ENCODE peak calls at places on chromosomes 16 and 17, in five cellular contexts. O is breast epithelium, Z is transverse colon, C is ovary, R is AG04449. L is an unnamed sample.

GRCh38 chr17:12987120-12987519 is 30.7 kb downstream of the ELAC2 start:
- DNase-seq in O (no peak), Z (no peak), C (no peak), R (no peak), L (no peak)

GRCh38 chr17:72602517-72603345 is 481.9 kb downstream of the SOX9 start:
- DNase-seq in O (no peak), Z (peak; percentile 72), C (no peak), R (peak; percentile 65), L (no peak)

GRCh38 chr16:75096730-75097129 is 19.9 kb downstream of the LDHD start:
- DNase-seq in O (peak; percentile 82), Z (peak; percentile 44), C (no peak), R (no peak), L (no peak)

GRCh38 chr17:57242148-57242547 is 14.2 kb upstream of the MSI2 start:
- DNase-seq in O (no peak), Z (no peak), C (peak; percentile 25), R (no peak), L (no peak)

GRCh38 chr17:28497931-28498330 is 8.2 kb upstream of the FOXN1 start:
- DNase-seq in O (peak; percentile 51), Z (no peak), C (no peak), R (no peak), L (no peak)

GRCh38 chr16:3656491-3657468 is 2.3 kb downstream of the DNASE1 start:
- DNase-seq in O (no peak), Z (no peak), C (no peak), R (no peak), L (no peak)

GRCh38 chr17:72730091-72730490 is 362.4 kb downstream of the SLC39A11 start:
- DNase-seq in O (no peak), Z (no peak), C (no peak), R (no peak), L (no peak)

GRCh38 chr16:50741225-50741807 is 570 bp upstream of the CYLD start:
- DNase-seq in O (peak; percentile 32), Z (peak; percentile 14), C (peak; percentile 17), R (no peak), L (no peak)

GRCh38 chr16:77271532-77272426 is 72.6 kb downstream of the SYCE1L start:
- DNase-seq in O (peak; percentile 36), Z (no peak), C (no peak), R (no peak), L (no peak)

GRCh38 chr16:89867918-89868317 is 5.5 kb upstream of the TCF25 start:
- DNase-seq in O (no peak), Z (no peak), C (no peak), R (no peak), L (no peak)

GRCh38 chr16:2919511-2920255 is 8.0 kb downstream of the FLYWCH1 start:
- DNase-seq in O (peak; percentile 45), Z (peak; percentile 61), C (peak; percentile 55), R (no peak), L (no peak)

GRCh38 chr17:68294196-68294555 is 2.9 kb downstream of the ARSG start:
- DNase-seq in O (no peak), Z (no peak), C (no peak), R (no peak), L (no peak)

GRCh38 chr17:32741381-32741780 is 135.5 kb downstream of the MYO1D start:
- DNase-seq in O (no peak), Z (no peak), C (no peak), R (no peak), L (no peak)

GRCh38 chr17:79844869-79845600 is 5.8 kb upstream of the CBX4 start:
- DNase-seq in O (no peak), Z (peak; percentile 68), C (peak; percentile 62), R (no peak), L (no peak)

GRCh38 chr17:76673729-76674128 is 30.2 kb upstream of the ST6GALNAC1 start:
- DNase-seq in O (no peak), Z (no peak), C (no peak), R (no peak), L (peak; percentile 26)

GRCh38 chr17:79707931-79708891 is 22.5 kb upstream of the ENPP7 start:
- DNase-seq in O (peak; percentile 35), Z (peak; percentile 54), C (peak; percentile 33), R (no peak), L (no peak)

GRCh38 chr16:555528-556478 is 4.4 kb upstream of the PRR35 start:
- DNase-seq in O (no peak), Z (no peak), C (no peak), R (no peak), L (no peak)

GRCh38 chr17:75096082-75096625 is 8.4 kb downstream of the SLC16A5 start:
- DNase-seq in O (peak; percentile 83), Z (peak; percentile 88), C (no peak), R (no peak), L (no peak)

GRCh38 chr17:16924701-16925440 is 47.0 kb downstream of the TNFRSF13B start:
- DNase-seq in O (no peak), Z (peak; percentile 4), C (no peak), R (no peak), L (no peak)

GRCh38 chr17:45147102-45147580 is 1.1 kb upstream of the HEXIM1 start:
- DNase-seq in O (peak; percentile 64), Z (no peak), C (no peak), R (no peak), L (no peak)

GRCh38 chr17:45150911-45151809 is 2.9 kb downstream of the HEXIM1 start:
- DNase-seq in O (no peak), Z (no peak), C (no peak), R (no peak), L (no peak)

GRCh38 chr16:25073849-25074248 is 37.7 kb upstream of the LCMT1 start:
- DNase-seq in O (no peak), Z (no peak), C (no peak), R (no peak), L (no peak)

GRCh38 chr17:50051082-50051576 is 4.8 kb upstream of the ITGA3 start:
- DNase-seq in O (no peak), Z (no peak), C (no peak), R (no peak), L (no peak)

GRCh38 chr16:13904179-13904691 is 15.7 kb upstream of the ERCC4 start:
- DNase-seq in O (no peak), Z (no peak), C (no peak), R (no peak), L (no peak)

GRCh38 chr17:50425001-50425681 is 877 bp upstream of the ACSF2 start:
- DNase-seq in O (no peak), Z (no peak), C (peak; percentile 21), R (no peak), L (no peak)

GRCh38 chr17:58783380-58783779 is 27.7 kb downstream of the PPM1E start:
- DNase-seq in O (no peak), Z (no peak), C (no peak), R (no peak), L (no peak)

GRCh38 chr16:69382421-69382820 is 3.4 kb downstream of the TERF2 start:
- DNase-seq in O (peak; percentile 7), Z (no peak), C (no peak), R (no peak), L (no peak)

GRCh38 chr16:53090591-53091507 is 36.1 kb downstream of the CHD9 start:
- DNase-seq in O (peak; percentile 96), Z (peak; percentile 88), C (peak; percentile 97), R (peak; percentile 97), L (peak; percentile 96)

GRCh38 chr16:7101054-7101453 is 231.6 kb upstream of the RBFOX1 start:
- DNase-seq in O (no peak), Z (no peak), C (no peak), R (no peak), L (no peak)

GRCh38 chr16:10729649-10730048 is 14.0 kb upstream of the NUBP1 start:
- DNase-seq in O (peak; percentile 57), Z (peak; percentile 21), C (no peak), R (no peak), L (no peak)
- TF ChIP-seq CTCF in O (no peak), Z (no peak), C (no peak), R (no peak), L (no peak)

GRCh38 chr17:80969030-80969673 is 22.5 kb upstream of the CHMP6 start:
- DNase-seq in O (no peak), Z (no peak), C (no peak), R (no peak), L (no peak)

GRCh38 chr17:80970762-80971703 is 20.6 kb upstream of the CHMP6 start:
- DNase-seq in O (no peak), Z (no peak), C (no peak), R (no peak), L (no peak)

GRCh38 chr17:80968602-80969029 is 23.0 kb upstream of the CHMP6 start:
- DNase-seq in O (no peak), Z (peak; percentile 34), C (peak; percentile 64), R (no peak), L (no peak)

GRCh38 chr17:80969674-80970043 is 22.0 kb upstream of the CHMP6 start:
- DNase-seq in O (no peak), Z (no peak), C (no peak), R (no peak), L (no peak)

GRCh38 chr17:80970044-80970761 is 21.4 kb upstream of the CHMP6 start:
- DNase-seq in O (no peak), Z (peak; percentile 50), C (peak; percentile 47), R (no peak), L (no peak)
- TF ChIP-seq CTCF in O (peak; percentile 48), Z (peak; percentile 35), C (peak; percentile 41), R (peak; percentile 68), L (peak; percentile 62)

GRCh38 chr17:43367588-43368242 is 31.1 kb upstream of the ARL4D start:
- DNase-seq in O (no peak), Z (no peak), C (peak; percentile 42), R (no peak), L (peak; percentile 51)

GRCh38 chr17:43366809-43367587 is 31.8 kb upstream of the ARL4D start:
- DNase-seq in O (no peak), Z (no peak), C (peak; percentile 52), R (no peak), L (no peak)

GRCh38 chr17:43371227-43371821 is 27.5 kb upstream of the ARL4D start:
- DNase-seq in O (no peak), Z (no peak), C (no peak), R (no peak), L (no peak)

GRCh38 chr17:43369986-43370385 is 28.8 kb upstream of the ARL4D start:
- DNase-seq in O (no peak), Z (no peak), C (no peak), R (no peak), L (no peak)

GRCh38 chr17:43368740-43369506 is 29.9 kb upstream of the ARL4D start:
- DNase-seq in O (peak; percentile 82), Z (peak; percentile 85), C (peak; percentile 84), R (no peak), L (no peak)
- TF ChIP-seq CTCF in O (no peak), Z (no peak), C (no peak), R (peak; percentile 15), L (no peak)

DNA sequence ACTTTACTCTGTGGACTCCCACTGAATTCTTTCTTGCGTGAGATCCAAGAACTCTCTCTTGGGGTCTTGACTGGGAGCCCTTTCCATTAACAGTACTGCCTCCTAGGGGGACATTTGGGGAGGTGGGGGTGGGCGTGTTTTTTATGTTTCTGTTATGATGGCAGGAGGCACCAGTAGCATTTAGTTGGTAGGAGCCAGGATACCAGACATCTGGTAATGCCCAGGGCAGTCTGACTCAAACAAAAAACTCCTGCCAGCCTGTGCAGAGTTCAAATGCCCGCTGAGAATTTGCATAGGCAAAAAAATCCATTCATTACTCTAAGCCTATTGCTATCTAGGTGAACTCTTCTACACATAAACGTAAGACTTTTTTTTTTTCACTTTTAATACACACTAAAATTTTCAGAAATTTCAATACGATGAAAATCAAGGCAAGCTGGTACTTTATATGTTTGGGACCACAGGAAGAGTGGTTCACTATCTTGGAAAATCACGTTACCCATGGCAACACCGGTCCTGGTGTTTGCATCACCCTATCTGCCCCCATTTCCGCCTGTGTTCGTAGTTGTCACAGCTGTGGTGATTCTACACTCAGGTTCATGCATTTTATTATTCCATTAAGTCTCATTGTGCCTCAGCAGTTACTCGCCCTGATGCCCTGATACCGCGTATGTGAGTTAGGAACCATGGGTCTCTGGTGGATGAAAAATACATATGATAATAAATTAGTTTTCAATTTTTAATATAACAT is 121.1 kb upstream of the XYLT1 start:
- DNase-seq in O (no peak), Z (no peak), C (no peak), R (no peak), L (no peak)
- TF ChIP-seq CTCF in O (no peak), Z (no peak), C (no peak), R (no peak), L (no peak)